ENCODE peak calls at places on chromosomes 16 and 17, in ten cellular contexts. M is amniotic stem cell; Z is NCI-H748 treated with DMSO at 0.1 percent for 48 hours; Q is A549; N is kidney tubule cell; C is nephron progenitor cell; W is stimulated activated CD4-positive, alpha-beta T cell treated with anti-CD3 and anti-CD28 coated beads, Interleukin-4, amount 100 ng/mL, for 4 hours; V is SHP77; R is AG10803; K is hypothalamus. P is an unnamed sample.

GRCh38 chr17:72365857-72366415 is 245.1 kb downstream of the SOX9 start:
- DNase-seq in M (no peak), Z (no peak), Q (no peak), N (no peak), C (no peak), W (no peak), V (no peak), R (peak), K (no peak), P (no peak)

GRCh38 chr16:79874391-79874790 is 273.9 kb upstream of the MAF start:
- DNase-seq in M (no peak), Z (no peak), Q (no peak), N (peak), C (no peak), W (no peak), V (no peak), R (no peak), K (no peak), P (no peak)

GRCh38 chr17:83069931-83070374 is 9.5 kb upstream of the METRNL start:
- DNase-seq in M (no peak), Z (no peak), Q (no peak), N (no peak), C (peak), W (no peak), V (no peak), R (no peak), K (no peak), P (no peak)

GRCh38 chr16:85663891-85664321 is 24.8 kb downstream of the GINS2 start:
- DNase-seq in M (no peak), Z (no peak), Q (no peak), N (no peak), C (no peak), W (no peak), V (peak), R (no peak), K (no peak), P (no peak)

GRCh38 chr17:40304464-40304863 is 4.5 kb upstream of the RARA start:
- DNase-seq in M (no peak), Z (no peak), Q (no peak), N (peak), C (no peak), W (no peak), V (no peak), R (peak), K (no peak), P (no peak)

GRCh38 chr16:31179153-31179746 is 689 bp upstream of the FUS start:
- DNase-seq in M (no peak), Z (no peak), Q (no peak), N (no peak), C (no peak), W (no peak), V (no peak), R (no peak), K (no peak), P (no peak)

GRCh38 chr17:79968116-79968515 is 67.6 kb downstream of the TBC1D16 start:
- DNase-seq in M (no peak), Z (no peak), Q (no peak), N (no peak), C (no peak), W (no peak), V (no peak), R (no peak), K (no peak), P (no peak)

GRCh38 chr17:14704121-14704520 is 403.2 kb downstream of the HS3ST3B1 start:
- DNase-seq in M (no peak), Z (no peak), Q (no peak), N (no peak), C (no peak), W (no peak), V (no peak), R (no peak), K (no peak), P (no peak)

GRCh38 chr16:67928561-67929364 is 2.9 kb downstream of the CTRL start:
- DNase-seq in M (peak), Z (peak), Q (peak), N (peak), C (peak), W (peak), V (peak), R (peak), K (peak), P (peak)

P was measured in occipital lobe.